ENCODE peak calls at places on chromosomes 4 and X, in eight cellular contexts. P is breast epithelium, O is prostate gland, G is stomach, C is GM12878, V is HCT116, Q is endothelial cell of umbilical vein, M is suprapubic skin. J is an unnamed sample. For H3K4me1, the result is how much of the 10 kb centered on the place peaks cover.

GRCh38 chr4:6770581-6771228 is 11.8 kb upstream of the KIAA0232 start:
- DNase-seq in Q (no peak), O (no peak), C (no peak), G (no peak), M (peak), P (no peak), V (no peak), J (no peak)

GRCh38 chr4:8303485-8304281 is 34.1 kb downstream of the HTRA3 start:
- DNase-seq in Q (peak), O (no peak), P (peak), C (no peak), M (no peak), V (peak), G (no peak), J (no peak)

GRCh38 chr4:157713342-157713741 is 459.5 kb downstream of the GASK1B start:
- DNase-seq in O (no peak), G (no peak), V (no peak), M (no peak), P (no peak), Q (no peak), C (no peak), J (no peak)

GRCh38 chr4:153257151-153257620 is 52.9 kb downstream of the TRIM2 start:
- DNase-seq in O (no peak), P (no peak), Q (peak), M (no peak), C (no peak), G (no peak), V (no peak), J (no peak)

GRCh38 chr4:78747328-78747946 is 28.7 kb upstream of the BMP2K start:
- DNase-seq in C (no peak), M (no peak), Q (peak), V (no peak), P (no peak), O (no peak), G (no peak), J (no peak)

GRCh38 chr4:149344436-149344835 is 471.2 kb downstream of the IQCM start:
- DNase-seq in C (no peak), M (no peak), V (no peak), Q (no peak), P (no peak), O (no peak), G (no peak), J (no peak)

GRCh38 chr4:36358173-36358572 is 76.8 kb downstream of the DTHD1 start:
- DNase-seq in V (no peak), C (no peak), O (no peak), G (no peak), M (no peak), Q (no peak), P (no peak), J (no peak)

GRCh38 chr4:158810487-158811215 is 41.8 kb downstream of the FNIP2 start:
- DNase-seq in P (no peak), C (no peak), G (peak), V (peak), M (no peak), O (peak), Q (peak), J (peak)

GRCh38 chr4:102299708-102300107 is 45.6 kb downstream of the SLC39A8 start:
- DNase-seq in M (no peak), P (no peak), G (peak), V (peak), Q (peak), O (no peak), C (no peak), J (no peak)

GRCh38 chr4:115028682-115029385 is 84.6 kb downstream of the NDST4 start:
- DNase-seq in P (no peak), V (no peak), O (no peak), G (no peak), C (no peak), Q (no peak), M (no peak), J (no peak)
- TF ChIP-seq POLR2AphosphoS5 in P (no peak), V (no peak), O (no peak), G (no peak), C (no peak), Q (no peak), M (no peak), J (no peak)

DNA sequence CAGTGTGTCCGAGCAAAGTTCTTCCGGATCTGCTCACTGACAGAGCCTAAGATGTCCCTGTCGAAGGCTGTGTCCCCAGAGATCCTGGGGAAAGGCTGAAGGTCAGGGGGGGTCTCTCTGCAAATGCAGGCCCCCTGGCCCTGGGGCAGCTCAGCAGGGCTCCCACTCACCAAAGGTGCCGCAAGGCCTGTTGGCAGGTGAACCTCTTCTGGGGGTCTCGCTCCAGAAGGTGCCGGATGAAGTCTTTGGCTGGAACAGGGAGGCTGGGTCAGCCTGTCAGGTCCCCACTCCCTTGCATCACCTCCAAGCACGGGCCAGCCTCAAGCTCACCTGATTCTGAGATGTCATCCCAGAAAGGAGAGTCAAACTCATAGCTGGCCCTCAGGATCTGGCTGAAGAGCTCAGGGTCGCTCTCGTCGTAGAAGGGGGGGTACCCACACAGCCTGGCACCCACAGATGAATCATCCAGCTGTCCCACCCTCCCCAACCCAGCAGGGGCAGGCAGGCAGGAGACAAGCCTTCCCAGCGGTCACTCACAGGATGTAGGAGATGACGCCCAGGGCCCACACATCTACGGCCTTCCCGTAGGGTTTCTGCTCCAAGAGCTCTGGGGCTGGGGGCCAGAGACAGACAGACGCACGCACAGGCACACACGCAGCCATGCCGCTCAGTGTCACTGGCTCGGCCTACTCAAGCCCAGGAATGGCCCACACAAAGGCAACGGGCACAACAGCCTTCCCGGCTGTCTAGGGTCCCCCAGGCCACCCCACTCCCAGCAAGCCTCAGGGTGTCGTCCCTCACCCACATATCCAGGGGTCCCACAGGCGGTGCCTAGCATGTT is 2.6 kb downstream of the PNCK start:
- DNase-seq in Q (no peak), P (peak), V (no peak), C (no peak), O (no peak), M (no peak), G (no peak), J (no peak)
- H3K4me1 ChIP-seq in Q (under half), P (under half), V (under half), C (under half), O (under half), M (under half), G (under half), J (under half)

DNA sequence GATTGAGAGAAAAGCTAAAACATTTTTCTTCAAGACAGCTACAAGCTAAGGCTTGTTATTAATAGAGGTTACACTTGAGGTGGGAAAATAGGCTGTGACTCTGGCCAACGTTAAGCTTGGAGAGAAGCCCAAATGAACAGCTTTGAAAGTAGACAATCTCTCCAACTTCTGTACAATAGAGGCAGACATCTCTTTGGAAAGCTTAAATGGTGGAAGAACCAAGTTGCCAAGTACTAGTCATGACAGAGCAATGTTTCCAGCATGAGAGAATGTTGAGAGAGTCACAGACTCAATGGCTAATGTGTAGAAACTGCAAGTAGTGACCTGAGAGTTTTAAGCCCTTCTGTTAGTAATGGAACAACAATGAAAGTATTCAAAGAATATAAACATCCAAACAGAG is 298.1 kb downstream of the INPP4B start:
- DNase-seq in M (no peak), P (no peak), O (no peak), Q (no peak), C (no peak), G (no peak), V (no peak), J (no peak)
- H3K4me3 ChIP-seq in M (no peak), P (no peak), O (no peak), Q (no peak), C (no peak), G (no peak), V (no peak), J (no peak)

GRCh38 chr4:164251257-164251656 is 502.7 kb upstream of the SMIM31 start:
- DNase-seq in O (peak), M (no peak), V (no peak), G (no peak), Q (no peak), P (no peak), C (no peak), J (no peak)

GRCh38 chr4:164252286-164252685 is 501.6 kb upstream of the SMIM31 start:
- DNase-seq in M (no peak), C (no peak), V (no peak), Q (no peak), P (no peak), O (no peak), G (no peak), J (no peak)
- TF ChIP-seq POLR2AphosphoS5 in M (no peak), C (no peak), V (no peak), Q (no peak), P (no peak), O (no peak), G (no peak), J (no peak)

GRCh38 chrX:95056901-95057300 is 1382.9 kb downstream of the FAM133A start:
- DNase-seq in G (no peak), C (no peak), Q (no peak), O (no peak), M (no peak), V (no peak), P (no peak), J (no peak)

GRCh38 chrX:95059909-95060308 is 1385.9 kb downstream of the FAM133A start:
- DNase-seq in C (no peak), G (no peak), V (no peak), P (no peak), M (no peak), Q (no peak), O (no peak), J (no peak)

GRCh38 chrX:95055991-95056390 is 1382.0 kb downstream of the FAM133A start:
- DNase-seq in G (no peak), V (no peak), O (no peak), P (no peak), C (no peak), Q (no peak), M (no peak), J (no peak)

GRCh38 chrX:95057341-95057740 is 1383.3 kb downstream of the FAM133A start:
- DNase-seq in P (no peak), Q (no peak), M (no peak), C (no peak), G (no peak), V (no peak), O (no peak), J (no peak)

GRCh38 chrX:95058815-95059214 is 1384.8 kb downstream of the FAM133A start:
- DNase-seq in P (no peak), C (no peak), Q (no peak), O (no peak), M (no peak), G (no peak), V (no peak), J (no peak)
- H3K4me1 ChIP-seq in P (under half), C (under half), Q (under half), O (under half), M (under half), G (under half), V (under half), J (under half)

GRCh38 chr4:16027114-16027513 is 56.7 kb downstream of the PROM1 start:
- DNase-seq in G (no peak), O (no peak), M (no peak), Q (no peak), V (no peak), P (no peak), C (no peak), J (no peak)
- H3K4me3 ChIP-seq in G (no peak), O (no peak), M (no peak), Q (no peak), V (no peak), P (no peak), C (no peak), J (no peak)

DNA sequence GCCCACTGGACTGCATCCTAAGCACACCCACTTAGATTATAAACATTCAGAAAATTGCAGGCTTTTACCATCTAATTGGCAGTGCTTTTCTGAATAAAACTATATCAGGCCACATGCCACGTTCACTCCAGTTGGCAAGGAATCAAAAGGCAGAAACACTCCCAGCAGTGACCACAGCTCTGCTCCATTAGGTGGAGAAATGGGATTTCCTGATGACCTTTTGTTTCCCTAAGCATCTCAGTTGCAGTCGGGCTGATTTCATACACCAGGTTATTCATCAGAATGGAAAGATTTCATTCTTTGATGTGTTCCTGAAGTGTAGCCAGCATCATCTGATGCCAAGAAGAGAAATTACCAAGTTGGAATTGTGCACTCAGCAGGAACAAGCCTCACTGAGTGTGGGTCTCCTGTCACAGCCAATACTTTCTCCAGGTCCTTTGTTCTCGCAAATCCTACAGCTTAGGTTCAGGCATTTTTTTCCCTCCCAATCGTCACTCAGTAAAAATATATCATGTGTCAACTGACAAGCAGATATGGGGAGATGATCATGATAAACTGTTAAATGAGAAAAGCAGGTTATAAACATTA is 193.8 kb downstream of the SPATA18 start:
- DNase-seq in M (no peak), V (no peak), Q (no peak), G (no peak), C (no peak), O (no peak), P (no peak), J (no peak)
- TF ChIP-seq POLR2AphosphoS5 in M (no peak), V (no peak), Q (no peak), G (no peak), C (no peak), O (no peak), P (no peak), J (no peak)